ENCODE peak calls at places on chromosomes 5 and 9, in four cellular contexts. One of them, this sample, is unnamed.

GRCh38 chr5:142939884-142940283 is 169.7 kb downstream of the ARHGAP26 start:
- DNase-seq in activated CD4-positive, alpha-beta T cell treated with anti-CD3 and anti-CD28 coated beads, Interleukin-2, amount 50 U/mL, for 1 hour: no peak
- DNase-seq in AG08395: no peak
- DNase-seq in CD8-positive, alpha-beta memory T cell: no peak
- DNase-seq in this sample: no peak

GRCh38 chr9:136170291-136170901 is 34.5 kb downstream of the LHX3 start:
- DNase-seq in activated CD4-positive, alpha-beta T cell treated with anti-CD3 and anti-CD28 coated beads, Interleukin-2, amount 50 U/mL, for 1 hour: peak
- DNase-seq in CD8-positive, alpha-beta memory T cell: peak
- DNase-seq in AG08395: peak
- DNase-seq in this sample: peak

GRCh38 chr5:35319231-35320002 is 89.1 kb upstream of the PRLR start:
- DNase-seq in CD8-positive, alpha-beta memory T cell: no peak
- DNase-seq in activated CD4-positive, alpha-beta T cell treated with anti-CD3 and anti-CD28 coated beads, Interleukin-2, amount 50 U/mL, for 1 hour: no peak
- DNase-seq in AG08395: peak
- DNase-seq in this sample: no peak

GRCh38 chr5:126449751-126450271 is 26.6 kb downstream of the GRAMD2B start:
- DNase-seq in AG08395: peak
- DNase-seq in CD8-positive, alpha-beta memory T cell: peak
- DNase-seq in activated CD4-positive, alpha-beta T cell treated with anti-CD3 and anti-CD28 coated beads, Interleukin-2, amount 50 U/mL, for 1 hour: peak
- DNase-seq in this sample: no peak

GRCh38 chr5:125093776-125094175 is 347.3 kb upstream of the ZNF608 start:
- DNase-seq in AG08395: peak
- DNase-seq in CD8-positive, alpha-beta memory T cell: no peak
- DNase-seq in activated CD4-positive, alpha-beta T cell treated with anti-CD3 and anti-CD28 coated beads, Interleukin-2, amount 50 U/mL, for 1 hour: no peak
- DNase-seq in this sample: no peak

GRCh38 chr9:4229252-4229651 is 70.6 kb downstream of the GLIS3 start:
- DNase-seq in activated CD4-positive, alpha-beta T cell treated with anti-CD3 and anti-CD28 coated beads, Interleukin-2, amount 50 U/mL, for 1 hour: no peak
- DNase-seq in AG08395: no peak
- DNase-seq in CD8-positive, alpha-beta memory T cell: no peak
- DNase-seq in this sample: no peak

GRCh38 chr9:89383721-89384300 is 65.5 kb downstream of the SECISBP2 start:
- DNase-seq in activated CD4-positive, alpha-beta T cell treated with anti-CD3 and anti-CD28 coated beads, Interleukin-2, amount 50 U/mL, for 1 hour: no peak
- DNase-seq in CD8-positive, alpha-beta memory T cell: no peak
- DNase-seq in AG08395: no peak
- DNase-seq in this sample: no peak

GRCh38 chr9:87869082-87869481 is 13.6 kb upstream of the SPATA31E1 start:
- DNase-seq in CD8-positive, alpha-beta memory T cell: no peak
- DNase-seq in AG08395: no peak
- DNase-seq in activated CD4-positive, alpha-beta T cell treated with anti-CD3 and anti-CD28 coated beads, Interleukin-2, amount 50 U/mL, for 1 hour: no peak
- DNase-seq in this sample: no peak

GRCh38 chr5:54357371-54358058 is 47.1 kb upstream of the ARL15 start:
- DNase-seq in CD8-positive, alpha-beta memory T cell: no peak
- DNase-seq in AG08395: peak
- DNase-seq in activated CD4-positive, alpha-beta T cell treated with anti-CD3 and anti-CD28 coated beads, Interleukin-2, amount 50 U/mL, for 1 hour: no peak
- DNase-seq in this sample: no peak

GRCh38 chr9:122464633-122465567 is 12.8 kb downstream of the OR1J1 start:
- DNase-seq in activated CD4-positive, alpha-beta T cell treated with anti-CD3 and anti-CD28 coated beads, Interleukin-2, amount 50 U/mL, for 1 hour: peak
- DNase-seq in CD8-positive, alpha-beta memory T cell: peak
- DNase-seq in AG08395: peak
- DNase-seq in this sample: peak

GRCh38 chr5:55037046-55037771 is 13.2 kb downstream of the GZMK start:
- DNase-seq in AG08395: peak
- DNase-seq in activated CD4-positive, alpha-beta T cell treated with anti-CD3 and anti-CD28 coated beads, Interleukin-2, amount 50 U/mL, for 1 hour: peak
- DNase-seq in CD8-positive, alpha-beta memory T cell: peak
- DNase-seq in this sample: no peak

GRCh38 chr9:112025886-112026285 is 129.3 kb downstream of the UGCG start:
- DNase-seq in activated CD4-positive, alpha-beta T cell treated with anti-CD3 and anti-CD28 coated beads, Interleukin-2, amount 50 U/mL, for 1 hour: no peak
- DNase-seq in CD8-positive, alpha-beta memory T cell: no peak
- DNase-seq in AG08395: no peak
- DNase-seq in this sample: no peak

GRCh38 chr5:109468737-109469420 is 59.1 kb upstream of the PJA2 start:
- DNase-seq in activated CD4-positive, alpha-beta T cell treated with anti-CD3 and anti-CD28 coated beads, Interleukin-2, amount 50 U/mL, for 1 hour: peak
- DNase-seq in AG08395: peak
- DNase-seq in CD8-positive, alpha-beta memory T cell: peak
- DNase-seq in this sample: peak

GRCh38 chr9:36584626-36585460 is 12.1 kb downstream of the MELK start:
- DNase-seq in AG08395: peak
- DNase-seq in activated CD4-positive, alpha-beta T cell treated with anti-CD3 and anti-CD28 coated beads, Interleukin-2, amount 50 U/mL, for 1 hour: no peak
- DNase-seq in CD8-positive, alpha-beta memory T cell: no peak
- DNase-seq in this sample: no peak

GRCh38 chr5:103362211-103362610 is 103.6 kb downstream of the MACIR start:
- DNase-seq in AG08395: no peak
- DNase-seq in activated CD4-positive, alpha-beta T cell treated with anti-CD3 and anti-CD28 coated beads, Interleukin-2, amount 50 U/mL, for 1 hour: no peak
- DNase-seq in CD8-positive, alpha-beta memory T cell: no peak
- DNase-seq in this sample: no peak

GRCh38 chr9:36325081-36325828 is 67.0 kb upstream of the GNE start:
- DNase-seq in AG08395: no peak
- DNase-seq in CD8-positive, alpha-beta memory T cell: no peak
- DNase-seq in activated CD4-positive, alpha-beta T cell treated with anti-CD3 and anti-CD28 coated beads, Interleukin-2, amount 50 U/mL, for 1 hour: no peak
- DNase-seq in this sample: no peak

GRCh38 chr9:68931821-68932220 is 82.1 kb downstream of the PRKACG start:
- DNase-seq in AG08395: no peak
- DNase-seq in CD8-positive, alpha-beta memory T cell: peak
- DNase-seq in activated CD4-positive, alpha-beta T cell treated with anti-CD3 and anti-CD28 coated beads, Interleukin-2, amount 50 U/mL, for 1 hour: no peak
- DNase-seq in this sample: no peak

GRCh38 chr5:141603912-141604311 is 14.9 kb downstream of the DIAPH1 start:
- DNase-seq in activated CD4-positive, alpha-beta T cell treated with anti-CD3 and anti-CD28 coated beads, Interleukin-2, amount 50 U/mL, for 1 hour: no peak
- DNase-seq in AG08395: no peak
- DNase-seq in CD8-positive, alpha-beta memory T cell: no peak
- DNase-seq in this sample: no peak

GRCh38 chr5:15020731-15021130 is 149.2 kb upstream of the ANKH start:
- DNase-seq in AG08395: no peak
- DNase-seq in activated CD4-positive, alpha-beta T cell treated with anti-CD3 and anti-CD28 coated beads, Interleukin-2, amount 50 U/mL, for 1 hour: no peak
- DNase-seq in CD8-positive, alpha-beta memory T cell: no peak
- DNase-seq in this sample: no peak